ENCODE peak calls at places on chromosomes 5 and 9, in eight cellular contexts. Q is fibroblast of mammary gland; K is astrocyte of the spinal cord; W is nephron progenitor cell; V is neural progenitor cell; E is effector CD4-positive, alpha-beta T cell; J is activated T-helper 1 cell treated with anti-CD3 and anti-CD28 coated beads, Interleukin-2, amount 50 U/mL, for 16 hours; U is activated CD4-positive, alpha-beta T cell treated with anti-CD3 and anti-CD28 coated beads for 1 hour. Y is an unnamed sample.

GRCh38 chr5:109826426-109826825 is 136.7 kb downstream of the MAN2A1 start:
- DNase-seq in U (no peak), J (no peak), V (no peak), K (no peak), W (no peak), Q (peak), E (no peak), Y (no peak)

GRCh38 chr9:134264169-134264568 is 62.1 kb upstream of the RXRA start:
- DNase-seq in Q (no peak), W (no peak), J (no peak), U (no peak), E (no peak), V (no peak), K (no peak), Y (no peak)

GRCh38 chr9:21559402-21560280 is 77.5 kb upstream of the IFNE start:
- DNase-seq in U (peak), J (peak), W (peak), E (peak), V (peak), K (peak), Q (peak), Y (peak)

GRCh38 chr9:79583957-79584654 is 12.3 kb downstream of the TLE4 start:
- DNase-seq in Q (no peak), W (peak), K (no peak), U (no peak), V (peak), J (no peak), E (no peak), Y (peak)

GRCh38 chr5:179242676-179243075 is 102.6 kb downstream of the ADAMTS2 start:
- DNase-seq in K (no peak), E (no peak), J (no peak), U (no peak), W (no peak), V (no peak), Q (no peak), Y (no peak)

GRCh38 chr9:79765466-79765865 is 193.7 kb downstream of the TLE4 start:
- DNase-seq in U (no peak), V (no peak), E (no peak), K (peak), W (no peak), J (no peak), Q (no peak), Y (no peak)

GRCh38 chr9:93099551-93100264 is 3.7 kb downstream of the CARD19 start:
- DNase-seq in V (no peak), J (no peak), U (no peak), W (no peak), Q (no peak), E (no peak), K (no peak), Y (peak)

GRCh38 chr5:73496984-73497457 is 1.2 kb upstream of the BTF3 start:
- DNase-seq in Q (peak), K (peak), J (no peak), W (no peak), V (peak), E (no peak), U (no peak), Y (peak)

GRCh38 chr9:77712533-77713130 is 64.5 kb upstream of the GNA14 start:
- DNase-seq in V (no peak), U (no peak), E (no peak), W (no peak), Q (peak), J (no peak), K (peak), Y (peak)

GRCh38 chr5:163497315-163497714 is 8.1 kb upstream of the MAT2B start:
- DNase-seq in E (no peak), W (no peak), V (no peak), U (no peak), J (no peak), K (no peak), Q (no peak), Y (no peak)

GRCh38 chr5:2207966-2208544 is 325.3 kb upstream of the IRX4 start:
- DNase-seq in U (no peak), E (no peak), J (no peak), Q (peak), V (peak), W (peak), K (no peak), Y (no peak)

GRCh38 chr9:20477940-20478620 is 144.2 kb downstream of the MLLT3 start:
- DNase-seq in W (no peak), E (no peak), J (no peak), Q (peak), K (peak), U (no peak), V (peak), Y (no peak)

GRCh38 chr9:89481161-89481915 is 16.6 kb downstream of the SEMA4D start:
- DNase-seq in J (no peak), V (no peak), E (peak), U (no peak), W (no peak), K (no peak), Q (no peak), Y (no peak)

GRCh38 chr5:90548069-90548593 is 10.5 kb upstream of the ADGRV1 start:
- DNase-seq in E (no peak), W (no peak), V (no peak), Q (no peak), K (no peak), U (no peak), J (no peak), Y (no peak)

GRCh38 chr9:37683531-37684371 is 33.0 kb downstream of the FRMPD1 start:
- DNase-seq in Q (no peak), K (no peak), W (no peak), J (no peak), U (no peak), V (no peak), E (no peak), Y (no peak)